ENCODE peak calls at places on chromosomes 5 and 9, in six cellular contexts. N is SW 1271, Q is T-helper 22 cell, L is OCI-LY7, V is EL, R is nucleus accumbens. W is an unnamed sample.

GRCh38 chr5:159337291-159337974 is 7.1 kb upstream of the IL12B start:
- DNase-seq in L (no peak), V (peak), N (no peak), R (no peak), Q (peak), W (no peak)

GRCh38 chr9:93823245-93824072 is 131.7 kb downstream of the BARX1 start:
- DNase-seq in R (no peak), Q (no peak), V (no peak), L (no peak), N (no peak), W (no peak)

GRCh38 chr5:160923431-160923830 is 71.4 kb upstream of the ATP10B start:
- DNase-seq in Q (no peak), N (no peak), L (no peak), V (no peak), R (no peak), W (no peak)

GRCh38 chr5:75611324-75612210 is at the start of gene ANKDD1B:
- DNase-seq in V (peak), N (no peak), Q (no peak), L (no peak), R (no peak), W (no peak)

GRCh38 chr5:107476783-107477182 is 194.0 kb downstream of the EFNA5 start:
- DNase-seq in Q (no peak), V (no peak), R (no peak), N (no peak), L (peak), W (no peak)

GRCh38 chr5:153618857-153619256 is 128.4 kb downstream of the GRIA1 start:
- DNase-seq in Q (no peak), L (no peak), R (no peak), N (no peak), V (peak), W (no peak)

GRCh38 chr9:70263421-70263820 is 4.6 kb downstream of the SMC5 start:
- DNase-seq in Q (no peak), N (no peak), L (no peak), V (peak), R (no peak), W (no peak)

GRCh38 chr5:145834917-145835838 is at the start of gene PRELID2:
- DNase-seq in N (peak), R (peak), L (peak), V (peak), Q (peak), W (no peak)

GRCh38 chr9:132049323-132049882 is 30.3 kb downstream of the MED27 start:
- DNase-seq in N (no peak), L (no peak), V (no peak), Q (no peak), R (peak), W (no peak)

GRCh38 chr5:113090336-113091106 is 113.9 kb downstream of the DCP2 start:
- DNase-seq in L (no peak), Q (no peak), R (no peak), N (no peak), V (peak), W (no peak)

GRCh38 chr9:976805-977360 is 428 bp downstream of the DMRT3 start:
- DNase-seq in N (no peak), V (no peak), Q (no peak), R (no peak), L (no peak), W (peak)

GRCh38 chr9:86034863-86035734 is 64.3 kb downstream of the GOLM1 start:
- DNase-seq in L (peak), Q (no peak), R (no peak), V (peak), N (peak), W (no peak)

GRCh38 chr5:127521138-127521770 is 3.8 kb downstream of the PRRC1 start:
- DNase-seq in L (no peak), V (no peak), N (no peak), Q (no peak), R (no peak), W (no peak)

GRCh38 chr9:79120533-79121315 is 451.0 kb upstream of the TLE4 start:
- DNase-seq in Q (no peak), N (no peak), V (no peak), L (no peak), R (no peak), W (no peak)

GRCh38 chr5:142829821-142830220 is 59.6 kb downstream of the ARHGAP26 start:
- DNase-seq in V (peak), L (no peak), Q (no peak), R (no peak), N (no peak), W (no peak)

GRCh38 chr5:96096724-96097123 is 135.1 kb upstream of the ELL2 start:
- DNase-seq in N (no peak), V (peak), L (no peak), Q (no peak), R (no peak), W (no peak)

GRCh38 chr5:82160948-82161347 is 117.2 kb downstream of the RPS23 start:
- DNase-seq in V (peak), R (no peak), L (no peak), N (no peak), Q (no peak), W (no peak)

GRCh38 chr5:135319928-135320606 is 79.0 kb downstream of the MACROH2A1 start:
- DNase-seq in Q (no peak), V (no peak), R (no peak), N (no peak), L (no peak), W (no peak)

GRCh38 chr9:88049677-88050307 is 75.5 kb upstream of the CDK20 start:
- DNase-seq in N (no peak), R (no peak), V (no peak), L (no peak), Q (no peak), W (no peak)

GRCh38 chr9:33187519-33188218 is 20.5 kb upstream of the B4GALT1 start:
- DNase-seq in N (no peak), R (no peak), Q (no peak), V (peak), L (no peak), W (no peak)

GRCh38 chr9:2032234-2032633 is 17.1 kb downstream of the SMARCA2 start:
- DNase-seq in V (no peak), Q (no peak), R (no peak), N (no peak), L (no peak), W (no peak)

GRCh38 chr5:6592611-6593010 is 40.2 kb downstream of the NSUN2 start:
- DNase-seq in L (no peak), Q (no peak), N (no peak), V (peak), R (no peak), W (no peak)

GRCh38 chr5:143308726-143309125 is 94.8 kb downstream of the NR3C1 start:
- DNase-seq in Q (no peak), R (no peak), N (no peak), V (peak), L (no peak), W (no peak)

GRCh38 chr9:126678989-126679388 is 65.3 kb downstream of the LMX1B start:
- DNase-seq in R (no peak), Q (no peak), N (no peak), V (no peak), L (no peak), W (no peak)

GRCh38 chr9:89661956-89662717 is 57.3 kb downstream of the GADD45G start:
- DNase-seq in R (peak), Q (no peak), V (peak), N (no peak), L (no peak), W (peak)

GRCh38 chr5:40355842-40356241 is 323.9 kb upstream of the PTGER4 start:
- DNase-seq in R (no peak), V (no peak), Q (no peak), N (no peak), L (no peak), W (no peak)

GRCh38 chr5:140587495-140587894 is 22.9 kb downstream of the SLC35A4 start:
- DNase-seq in L (no peak), N (no peak), Q (no peak), V (no peak), R (no peak), W (no peak)

GRCh38 chr5:177228751-177229150 is 74.8 kb downstream of the RAB24 start:
- DNase-seq in Q (no peak), N (no peak), L (no peak), V (no peak), R (no peak), W (no peak)

GRCh38 chr9:20355022-20355421 is 267.3 kb downstream of the MLLT3 start:
- DNase-seq in Q (no peak), N (no peak), V (peak), L (no peak), R (no peak), W (no peak)

W was measured in NCI-H187.